ENCODE peak calls at places on chromosomes 2 and 18, in five cellular contexts. One of them, this sample, is unnamed.

GRCh38 chr18:41993151-41993550 is 38.1 kb downstream of the PIK3C3 start:
- DNase-seq in mammary epithelial cell: no peak
- DNase-seq in H1: no peak
- DNase-seq in SK-N-MC: no peak
- DNase-seq in GM23248: no peak
- DNase-seq in this sample: no peak

GRCh38 chr18:13379930-13380665 is 161.5 kb downstream of the LDLRAD4 start:
- DNase-seq in SK-N-MC: no peak
- DNase-seq in mammary epithelial cell: no peak
- DNase-seq in GM23248: no peak
- DNase-seq in H1: no peak
- DNase-seq in this sample: no peak

GRCh38 chr2:217717541-217717940 is 285.3 kb downstream of the TNS1 start:
- DNase-seq in SK-N-MC: no peak
- DNase-seq in H1: no peak
- DNase-seq in mammary epithelial cell: no peak
- DNase-seq in GM23248: no peak
- DNase-seq in this sample: no peak

GRCh38 chr18:14917311-14917710 is 169.3 kb downstream of the ANKRD30B start:
- DNase-seq in mammary epithelial cell: no peak
- DNase-seq in GM23248: no peak
- DNase-seq in SK-N-MC: no peak
- DNase-seq in H1: no peak
- DNase-seq in this sample: no peak

GRCh38 chr2:224395646-224396390 is 6.1 kb downstream of the FAM124B start:
- DNase-seq in H1: no peak
- DNase-seq in SK-N-MC: no peak
- DNase-seq in mammary epithelial cell: peak
- DNase-seq in GM23248: peak
- DNase-seq in this sample: peak

GRCh38 chr2:133379159-133379558 is 189.1 kb downstream of the NCKAP5 start:
- DNase-seq in SK-N-MC: no peak
- DNase-seq in H1: no peak
- DNase-seq in mammary epithelial cell: peak
- DNase-seq in GM23248: peak
- DNase-seq in this sample: no peak

GRCh38 chr18:22539045-22539444 is 121.3 kb upstream of the CTAGE1 start:
- DNase-seq in H1: no peak
- DNase-seq in SK-N-MC: no peak
- DNase-seq in mammary epithelial cell: no peak
- DNase-seq in GM23248: peak
- DNase-seq in this sample: no peak

GRCh38 chr2:239271471-239272255 is 129.2 kb downstream of the HDAC4 start:
- DNase-seq in GM23248: peak
- DNase-seq in mammary epithelial cell: no peak
- DNase-seq in SK-N-MC: no peak
- DNase-seq in H1: no peak
- DNase-seq in this sample: no peak

GRCh38 chr2:152740743-152741328 is 22.4 kb downstream of the ARL6IP6 start:
- DNase-seq in GM23248: peak
- DNase-seq in H1: no peak
- DNase-seq in mammary epithelial cell: peak
- DNase-seq in SK-N-MC: peak
- DNase-seq in this sample: peak

GRCh38 chr2:173667415-173667814 is 297.8 kb downstream of the SP3 start:
- DNase-seq in mammary epithelial cell: peak
- DNase-seq in H1: no peak
- DNase-seq in SK-N-MC: no peak
- DNase-seq in GM23248: no peak
- DNase-seq in this sample: no peak

GRCh38 chr2:142165790-142166189 is 35.0 kb upstream of the LRP1B start:
- DNase-seq in H1: no peak
- DNase-seq in SK-N-MC: peak
- DNase-seq in mammary epithelial cell: peak
- DNase-seq in GM23248: peak
- DNase-seq in this sample: peak

GRCh38 chr2:12347049-12347448 is 369.7 kb upstream of the TRIB2 start:
- DNase-seq in GM23248: no peak
- DNase-seq in H1: no peak
- DNase-seq in mammary epithelial cell: peak
- DNase-seq in SK-N-MC: no peak
- DNase-seq in this sample: no peak

GRCh38 chr2:289362-290089 is 1.6 kb upstream of the ALKAL2 start:
- DNase-seq in GM23248: peak
- DNase-seq in H1: no peak
- DNase-seq in SK-N-MC: no peak
- DNase-seq in mammary epithelial cell: peak
- DNase-seq in this sample: no peak
- TF ChIP-seq EZH2 in GM23248: no peak
- TF ChIP-seq EZH2 in H1: peak
- TF ChIP-seq EZH2 in SK-N-MC: peak
- TF ChIP-seq EZH2 in mammary epithelial cell: peak
- TF ChIP-seq EZH2 in this sample: no peak

GRCh38 chr2:154698789-154699559 is 479 bp downstream of the KCNJ3 start:
- DNase-seq in mammary epithelial cell: no peak
- DNase-seq in GM23248: no peak
- DNase-seq in SK-N-MC: no peak
- DNase-seq in H1: no peak
- DNase-seq in this sample: no peak
- TF ChIP-seq EZH2 in mammary epithelial cell: peak
- TF ChIP-seq EZH2 in GM23248: no peak
- TF ChIP-seq EZH2 in SK-N-MC: no peak
- TF ChIP-seq EZH2 in H1: no peak
- TF ChIP-seq EZH2 in this sample: no peak

DNA sequence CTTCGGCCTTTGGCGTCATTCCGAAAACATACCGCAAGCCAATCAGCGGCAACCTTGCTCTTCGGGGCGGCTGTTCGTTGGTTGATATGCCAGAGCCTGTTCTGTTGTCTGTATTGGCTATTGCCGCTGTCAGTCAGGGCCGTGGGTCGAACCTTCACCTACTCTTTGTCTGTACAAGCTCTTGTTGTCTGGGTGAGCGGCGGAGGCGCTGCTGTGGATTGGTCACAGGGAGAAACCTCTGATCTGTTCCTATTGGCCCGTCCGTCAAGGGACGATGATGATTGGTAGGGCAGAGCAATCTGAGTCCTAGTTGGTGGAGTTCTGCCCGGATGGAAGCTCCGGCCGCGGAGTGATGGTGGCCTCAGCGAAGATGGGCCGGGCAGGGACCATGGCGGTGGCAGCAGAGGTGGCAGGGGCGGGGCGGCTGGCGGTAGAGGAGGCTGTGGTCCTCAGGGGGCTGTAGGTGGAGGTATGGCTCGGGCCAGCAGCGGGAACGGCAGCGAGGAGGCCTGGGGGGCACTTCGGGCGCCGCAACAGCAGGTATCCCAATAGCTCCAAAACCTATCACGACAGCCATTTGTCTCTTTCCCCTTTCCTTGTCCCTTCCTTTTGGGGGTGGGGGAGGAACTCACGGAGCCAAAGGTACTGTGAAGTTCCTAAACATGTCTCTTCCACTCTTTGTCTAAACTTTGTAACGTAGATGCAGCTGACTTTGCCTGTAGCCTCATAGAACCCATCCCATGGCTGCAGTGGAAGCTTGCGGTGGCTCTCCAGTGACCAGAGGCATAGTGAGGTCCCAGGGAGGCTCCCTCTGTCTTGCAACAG is at the start of gene WBP1:
- DNase-seq in H1: peak
- DNase-seq in mammary epithelial cell: peak
- DNase-seq in SK-N-MC: peak
- DNase-seq in GM23248: peak
- DNase-seq in this sample: peak
- TF ChIP-seq EZH2 in H1: no peak
- TF ChIP-seq EZH2 in mammary epithelial cell: no peak
- TF ChIP-seq EZH2 in SK-N-MC: no peak
- TF ChIP-seq EZH2 in GM23248: no peak
- TF ChIP-seq EZH2 in this sample: no peak

GRCh38 chr18:79229451-79229850 is 160.3 kb downstream of the ATP9B start:
- DNase-seq in H1: no peak
- DNase-seq in mammary epithelial cell: no peak
- DNase-seq in GM23248: no peak
- DNase-seq in SK-N-MC: no peak
- DNase-seq in this sample: no peak

DNA sequence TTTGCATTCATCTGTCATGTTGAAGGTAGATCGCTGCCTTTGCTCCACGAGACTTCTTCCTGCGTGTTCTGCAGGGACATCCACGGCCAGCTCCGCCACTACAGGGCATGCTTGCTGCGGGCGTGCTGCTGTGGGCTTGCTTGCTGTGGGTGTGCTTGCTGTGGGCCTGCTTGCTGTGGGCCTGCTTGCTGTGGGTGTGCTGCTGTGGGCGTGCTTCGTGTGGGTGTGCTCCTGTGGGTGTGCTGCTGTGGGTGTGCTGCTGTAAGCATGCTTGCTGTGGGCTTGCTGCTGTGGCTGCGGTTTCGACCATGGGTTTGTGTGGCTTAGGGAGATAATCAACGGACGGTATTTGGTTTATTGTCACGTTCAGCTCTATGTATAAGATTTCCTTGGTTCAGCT is 161.3 kb upstream of the NFATC1 start:
- DNase-seq in SK-N-MC: no peak
- DNase-seq in GM23248: no peak
- DNase-seq in H1: no peak
- DNase-seq in mammary epithelial cell: no peak
- DNase-seq in this sample: no peak
- TF ChIP-seq EZH2 in SK-N-MC: no peak
- TF ChIP-seq EZH2 in GM23248: no peak
- TF ChIP-seq EZH2 in H1: no peak
- TF ChIP-seq EZH2 in mammary epithelial cell: no peak
- TF ChIP-seq EZH2 in this sample: no peak

DNA sequence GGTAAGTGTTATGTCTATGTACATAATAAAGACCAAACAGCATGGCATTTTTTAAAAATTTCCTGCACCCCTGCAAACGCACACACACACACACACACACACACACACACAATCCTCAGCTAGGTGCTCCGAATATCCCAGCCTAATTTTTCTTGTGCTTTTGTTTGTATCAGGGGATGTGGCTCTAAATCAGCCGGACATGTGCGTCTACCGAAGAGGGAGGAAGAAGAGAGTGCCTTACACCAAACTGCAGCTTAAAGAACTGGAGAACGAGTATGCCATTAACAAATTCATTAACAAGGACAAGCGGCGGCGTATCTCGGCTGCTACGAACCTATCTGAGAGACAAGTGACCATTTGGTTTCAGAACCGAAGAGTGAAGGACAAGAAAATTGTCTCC is 1.8 kb downstream of the HOXD13 start:
- DNase-seq in SK-N-MC: no peak
- DNase-seq in mammary epithelial cell: no peak
- DNase-seq in GM23248: no peak
- DNase-seq in H1: no peak
- DNase-seq in this sample: no peak
- TF ChIP-seq EZH2 in SK-N-MC: no peak
- TF ChIP-seq EZH2 in mammary epithelial cell: peak
- TF ChIP-seq EZH2 in GM23248: no peak
- TF ChIP-seq EZH2 in H1: no peak
- TF ChIP-seq EZH2 in this sample: no peak

GRCh38 chr2:126777620-126777978 is 121.1 kb upstream of the TEX51 start:
- DNase-seq in H1: no peak
- DNase-seq in GM23248: no peak
- DNase-seq in mammary epithelial cell: no peak
- DNase-seq in SK-N-MC: no peak
- DNase-seq in this sample: no peak

GRCh38 chr2:126776255-126776654 is 120.3 kb downstream of the GYPC start:
- DNase-seq in GM23248: no peak
- DNase-seq in mammary epithelial cell: no peak
- DNase-seq in SK-N-MC: no peak
- DNase-seq in H1: no peak
- DNase-seq in this sample: no peak

GRCh38 chr2:126778561-126779285 is 120.0 kb upstream of the TEX51 start:
- DNase-seq in mammary epithelial cell: no peak
- DNase-seq in GM23248: no peak
- DNase-seq in H1: no peak
- DNase-seq in SK-N-MC: no peak
- DNase-seq in this sample: no peak

GRCh38 chr2:126775300-126775985 is 119.5 kb downstream of the GYPC start:
- DNase-seq in SK-N-MC: no peak
- DNase-seq in mammary epithelial cell: no peak
- DNase-seq in GM23248: no peak
- DNase-seq in H1: no peak
- DNase-seq in this sample: no peak

GRCh38 chr2:126776701-126777619 is 121.0 kb downstream of the GYPC start:
- DNase-seq in GM23248: peak
- DNase-seq in SK-N-MC: peak
- DNase-seq in H1: peak
- DNase-seq in mammary epithelial cell: peak
- DNase-seq in this sample: no peak
- TF ChIP-seq EZH2 in GM23248: peak
- TF ChIP-seq EZH2 in SK-N-MC: no peak
- TF ChIP-seq EZH2 in H1: no peak
- TF ChIP-seq EZH2 in mammary epithelial cell: no peak
- TF ChIP-seq EZH2 in this sample: no peak

GRCh38 chr2:31232586-31232985 is 1.4 kb upstream of the EHD3 start:
- DNase-seq in SK-N-MC: no peak
- DNase-seq in mammary epithelial cell: no peak
- DNase-seq in GM23248: no peak
- DNase-seq in H1: no peak
- DNase-seq in this sample: no peak

GRCh38 chr2:31235504-31235902 is 1.6 kb downstream of the EHD3 start:
- DNase-seq in mammary epithelial cell: peak
- DNase-seq in H1: no peak
- DNase-seq in SK-N-MC: no peak
- DNase-seq in GM23248: peak
- DNase-seq in this sample: peak

GRCh38 chr2:31234690-31235503 is 945 bp downstream of the EHD3 start:
- DNase-seq in SK-N-MC: no peak
- DNase-seq in H1: no peak
- DNase-seq in mammary epithelial cell: no peak
- DNase-seq in GM23248: no peak
- DNase-seq in this sample: no peak

GRCh38 chr2:31233216-31233615 is 736 bp upstream of the EHD3 start:
- DNase-seq in mammary epithelial cell: no peak
- DNase-seq in GM23248: peak
- DNase-seq in SK-N-MC: no peak
- DNase-seq in H1: no peak
- DNase-seq in this sample: no peak

GRCh38 chr2:31233741-31234689 is at the start of gene EHD3:
- DNase-seq in mammary epithelial cell: peak
- DNase-seq in GM23248: peak
- DNase-seq in SK-N-MC: no peak
- DNase-seq in H1: peak
- DNase-seq in this sample: peak
- TF ChIP-seq EZH2 in mammary epithelial cell: no peak
- TF ChIP-seq EZH2 in GM23248: no peak
- TF ChIP-seq EZH2 in SK-N-MC: no peak
- TF ChIP-seq EZH2 in H1: no peak
- TF ChIP-seq EZH2 in this sample: no peak

This sample was measured in PC-9.